ENCODE peak calls at places on chromosomes 5 and 9, in seven cellular contexts. One of them, this sample, is unnamed.

GRCh38 chr5:79507251-79508205 is 6.4 kb downstream of the HOMER1 start:
- DNase-seq in HepG2: no peak
- DNase-seq in SK-N-SH: no peak
- DNase-seq in endothelial cell of umbilical vein: peak; percentile 14
- DNase-seq in GM12878: no peak
- DNase-seq in K562: peak; percentile 37
- DNase-seq in H1: no peak
- DNase-seq in this sample: no peak

GRCh38 chr9:129494113-129494789 is 126.7 kb downstream of the C9orf50 start:
- DNase-seq in SK-N-SH: no peak
- DNase-seq in K562: no peak
- DNase-seq in GM12878: no peak
- DNase-seq in HepG2: no peak
- DNase-seq in endothelial cell of umbilical vein: no peak
- DNase-seq in H1: no peak
- DNase-seq in this sample: no peak

GRCh38 chr9:75088646-75089368 is 493 bp downstream of the OSTF1 start:
- DNase-seq in HepG2: peak; percentile 55
- DNase-seq in H1: no peak
- DNase-seq in GM12878: peak; percentile 36
- DNase-seq in endothelial cell of umbilical vein: peak; percentile 54
- DNase-seq in K562: peak; percentile 46
- DNase-seq in SK-N-SH: peak; percentile 58
- DNase-seq in this sample: no peak

GRCh38 chr5:124103671-124104070 is 591.7 kb downstream of the CSNK1G3 start:
- DNase-seq in endothelial cell of umbilical vein: no peak
- DNase-seq in HepG2: no peak
- DNase-seq in GM12878: no peak
- DNase-seq in H1: no peak
- DNase-seq in SK-N-SH: no peak
- DNase-seq in K562: no peak
- DNase-seq in this sample: no peak

GRCh38 chr5:135141303-135142268 is 107.6 kb upstream of the PITX1 start:
- DNase-seq in H1: no peak
- DNase-seq in GM12878: no peak
- DNase-seq in SK-N-SH: no peak
- DNase-seq in K562: no peak
- DNase-seq in endothelial cell of umbilical vein: no peak
- DNase-seq in HepG2: peak; percentile 74
- DNase-seq in this sample: peak; percentile 28

GRCh38 chr5:141476132-141476909 is 555 bp downstream of the PCDHGC3 start:
- DNase-seq in H1: no peak
- DNase-seq in HepG2: no peak
- DNase-seq in GM12878: no peak
- DNase-seq in SK-N-SH: peak; percentile 65
- DNase-seq in endothelial cell of umbilical vein: peak; percentile 75
- DNase-seq in K562: no peak
- DNase-seq in this sample: no peak

GRCh38 chr5:151028717-151029116 is 8.3 kb downstream of the GPX3 start:
- DNase-seq in H1: no peak
- DNase-seq in K562: no peak
- DNase-seq in GM12878: no peak
- DNase-seq in SK-N-SH: no peak
- DNase-seq in HepG2: no peak
- DNase-seq in endothelial cell of umbilical vein: no peak
- DNase-seq in this sample: no peak

GRCh38 chr5:176573564-176574296 is 24.6 kb downstream of the CDHR2 start:
- DNase-seq in K562: peak; percentile 87
- DNase-seq in SK-N-SH: peak; percentile 94
- DNase-seq in HepG2: peak; percentile 38
- DNase-seq in endothelial cell of umbilical vein: peak; percentile 45
- DNase-seq in H1: no peak
- DNase-seq in GM12878: no peak
- DNase-seq in this sample: peak; percentile 32

GRCh38 chr9:74496819-74497749 is at the start of gene RORB:
- DNase-seq in GM12878: no peak
- DNase-seq in K562: peak; percentile 54
- DNase-seq in HepG2: no peak
- DNase-seq in H1: no peak
- DNase-seq in SK-N-SH: peak; percentile 93
- DNase-seq in endothelial cell of umbilical vein: peak; percentile 26
- DNase-seq in this sample: no peak

GRCh38 chr5:163489055-163489744 is 16.2 kb upstream of the MAT2B start:
- DNase-seq in H1: no peak
- DNase-seq in HepG2: peak; percentile 18
- DNase-seq in SK-N-SH: no peak
- DNase-seq in K562: no peak
- DNase-seq in GM12878: no peak
- DNase-seq in endothelial cell of umbilical vein: no peak
- DNase-seq in this sample: no peak

GRCh38 chr5:126594676-126595485 is at the start of gene ALDH7A1:
- DNase-seq in HepG2: peak; percentile 95
- DNase-seq in GM12878: no peak
- DNase-seq in SK-N-SH: peak; percentile 93
- DNase-seq in K562: peak; percentile 17
- DNase-seq in endothelial cell of umbilical vein: peak; percentile 96
- DNase-seq in H1: peak; percentile 96
- DNase-seq in this sample: peak; percentile 83

GRCh38 chr5:2695200-2695891 is 56.1 kb downstream of the IRX2 start:
- DNase-seq in HepG2: peak; percentile 42
- DNase-seq in H1: no peak
- DNase-seq in K562: no peak
- DNase-seq in SK-N-SH: no peak
- DNase-seq in endothelial cell of umbilical vein: no peak
- DNase-seq in GM12878: no peak
- DNase-seq in this sample: no peak

DNA sequence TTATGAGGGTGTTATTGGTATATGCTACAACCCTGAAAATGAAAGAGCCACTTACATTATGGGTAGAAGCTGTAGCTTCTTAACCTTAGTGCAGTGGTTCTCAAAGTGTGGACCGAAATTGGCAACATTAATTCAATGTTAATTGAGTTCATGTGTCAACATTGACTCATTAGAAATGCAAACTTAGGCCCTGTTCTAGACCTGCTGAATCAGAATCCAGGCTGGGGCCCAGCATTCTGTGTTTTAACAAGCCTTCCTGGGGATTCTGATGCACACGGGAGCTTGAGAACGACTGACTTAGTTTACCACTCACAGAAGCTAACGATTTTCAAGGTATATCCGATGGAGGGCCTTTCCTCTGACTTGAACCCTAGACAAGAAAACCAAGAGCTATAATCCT is 7.3 kb downstream of the VLDLR start:
- DNase-seq in K562: no peak
- DNase-seq in SK-N-SH: no peak
- DNase-seq in HepG2: no peak
- DNase-seq in GM12878: no peak
- DNase-seq in endothelial cell of umbilical vein: no peak
- DNase-seq in H1: no peak
- DNase-seq in this sample: no peak
- TF ChIP-seq MAX in K562: no peak
- TF ChIP-seq MAX in SK-N-SH: no peak
- TF ChIP-seq MAX in HepG2: no peak
- TF ChIP-seq MAX in GM12878: no peak
- TF ChIP-seq MAX in endothelial cell of umbilical vein: no peak
- TF ChIP-seq MAX in H1: no peak
- TF ChIP-seq MAX in this sample: no peak

DNA sequence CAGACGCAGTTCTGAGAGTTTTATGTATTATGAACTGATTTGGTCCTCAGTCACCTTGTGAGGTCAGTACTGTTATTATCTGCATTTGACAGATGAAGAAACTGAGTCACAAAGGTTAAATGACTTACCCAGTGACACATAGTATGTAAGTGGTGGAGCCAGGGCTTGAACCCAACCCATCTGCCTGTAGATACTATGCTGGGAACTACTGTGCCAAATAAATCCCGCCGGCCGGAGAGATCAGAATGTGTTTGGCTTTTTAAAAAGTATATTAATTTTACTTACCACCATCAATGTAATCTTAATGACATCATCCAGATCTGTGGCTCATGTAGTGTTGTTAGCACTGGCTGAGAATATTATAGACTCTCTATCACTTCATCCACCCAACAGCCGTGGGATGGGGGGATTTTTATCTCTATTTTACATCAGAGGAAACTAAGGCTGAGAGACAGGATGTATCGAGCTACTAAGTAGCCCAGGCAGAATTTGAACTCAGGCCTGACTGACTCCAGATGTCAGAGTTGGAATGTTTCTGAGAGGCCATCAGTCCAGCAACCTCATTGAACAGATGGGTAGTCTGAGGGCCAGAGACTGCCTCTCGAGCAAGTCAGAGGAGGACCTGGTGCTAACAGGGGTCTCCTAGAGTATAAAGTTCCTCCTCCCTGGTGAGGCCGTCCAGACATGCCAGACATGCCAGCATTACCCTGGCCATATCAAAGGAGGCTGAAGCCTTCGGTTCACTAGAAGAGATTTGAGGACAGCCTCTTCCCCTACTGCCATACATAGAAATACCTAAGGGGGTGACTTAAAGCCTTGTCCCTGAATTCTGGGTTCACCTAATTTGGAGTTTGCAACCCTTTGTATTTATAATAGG is 81.0 kb downstream of the ZNF618 start:
- DNase-seq in H1: no peak
- DNase-seq in GM12878: no peak
- DNase-seq in HepG2: no peak
- DNase-seq in K562: no peak
- DNase-seq in endothelial cell of umbilical vein: peak; percentile 50
- DNase-seq in SK-N-SH: no peak
- DNase-seq in this sample: no peak
- H3K9ac ChIP-seq in H1: no peak overlapping the region
- H3K9ac ChIP-seq in GM12878: no peak overlapping the region
- H3K9ac ChIP-seq in HepG2: no peak overlapping the region
- H3K9ac ChIP-seq in K562: no peak overlapping the region
- H3K9ac ChIP-seq in endothelial cell of umbilical vein: peak overlapping the region; percentile 76
- H3K9ac ChIP-seq in SK-N-SH: peak overlapping the region; percentile 57
- H3K9ac ChIP-seq in this sample: no peak overlapping the region

DNA sequence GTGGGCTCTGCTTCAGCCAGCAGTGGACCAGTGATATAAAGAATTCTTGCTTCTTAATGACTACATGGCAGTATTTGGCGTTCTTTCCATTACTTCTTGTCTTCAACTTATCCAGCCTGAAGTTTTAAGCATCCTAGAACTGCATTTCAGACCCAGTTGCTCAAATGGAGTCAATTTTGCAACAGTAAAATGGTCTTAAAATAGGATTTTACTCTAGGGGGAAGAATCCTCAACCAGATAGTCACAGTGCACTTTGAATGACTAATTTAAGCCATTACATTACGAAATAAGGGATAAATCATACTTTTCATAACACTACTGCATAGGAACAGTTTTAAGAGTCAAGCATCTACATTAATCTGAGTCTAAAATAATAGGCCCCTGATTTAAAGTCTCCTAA is 1.5 kb upstream of the SMARCA2 start:
- DNase-seq in H1: no peak
- DNase-seq in K562: no peak
- DNase-seq in GM12878: no peak
- DNase-seq in endothelial cell of umbilical vein: no peak
- DNase-seq in SK-N-SH: no peak
- DNase-seq in HepG2: no peak
- DNase-seq in this sample: no peak
- H3K27ac ChIP-seq in H1: no peak overlapping the region
- H3K27ac ChIP-seq in K562: no peak overlapping the region
- H3K27ac ChIP-seq in GM12878: peak overlapping the region; percentile 89
- H3K27ac ChIP-seq in endothelial cell of umbilical vein: no peak overlapping the region
- H3K27ac ChIP-seq in SK-N-SH: no peak overlapping the region
- H3K27ac ChIP-seq in HepG2: no peak overlapping the region
- H3K27ac ChIP-seq in this sample: no peak overlapping the region

DNA sequence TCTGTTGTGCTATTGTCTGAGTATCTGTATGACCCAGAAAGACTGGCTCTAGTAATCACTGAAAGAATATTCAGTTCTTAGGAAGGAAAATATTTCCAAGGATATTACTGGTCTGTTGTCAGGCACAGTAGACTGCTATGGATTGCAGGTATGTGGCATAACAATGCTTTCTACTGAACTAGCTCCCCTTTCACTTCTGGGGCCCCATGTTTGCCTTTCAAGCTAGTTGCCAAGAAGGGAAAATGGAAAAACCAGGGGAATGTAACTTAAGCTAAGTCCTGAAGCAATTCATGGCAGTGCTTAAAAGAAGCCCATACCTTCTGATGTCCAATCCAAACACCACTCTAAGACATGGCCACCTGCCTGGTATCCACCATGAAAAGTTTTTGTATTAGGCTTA is 375.7 kb downstream of the GLIS3 start:
- DNase-seq in GM12878: no peak
- DNase-seq in SK-N-SH: no peak
- DNase-seq in K562: no peak
- DNase-seq in H1: no peak
- DNase-seq in HepG2: peak; percentile 65
- DNase-seq in endothelial cell of umbilical vein: no peak
- DNase-seq in this sample: no peak
- TF ChIP-seq MAX in GM12878: no peak
- TF ChIP-seq MAX in SK-N-SH: no peak
- TF ChIP-seq MAX in K562: no peak
- TF ChIP-seq MAX in H1: no peak
- TF ChIP-seq MAX in HepG2: no peak
- TF ChIP-seq MAX in endothelial cell of umbilical vein: no peak
- TF ChIP-seq MAX in this sample: no peak

This sample was measured in HCT116.